ENCODE peak calls at places on chromosomes 4 and X, in nine cellular contexts. Z, K, H, L, N, P, A, M and B are unnamed samples.

GRCh38 chr4:170202721-170203120 is 113.0 kb upstream of the AADAT start:
- DNase-seq in H (no peak), N (no peak), K (no peak), M (peak), L (no peak), Z (no peak), P (no peak), A (no peak), B (no peak)

GRCh38 chr4:40046311-40046980 is 10.2 kb upstream of the N4BP2 start:
- DNase-seq in N (no peak), L (no peak), M (no peak), P (no peak), A (peak), K (peak), Z (peak), H (peak), B (no peak)

GRCh38 chrX:47278684-47279083 is 45.9 kb downstream of the USP11 start:
- DNase-seq in P (no peak), L (no peak), N (no peak), A (no peak), K (no peak), H (no peak), Z (no peak), M (no peak), B (no peak)

GRCh38 chrX:9166566-9166909 is 132.6 kb upstream of the FAM9B start:
- DNase-seq in L (no peak), N (no peak), Z (no peak), M (no peak), A (no peak), K (no peak), P (no peak), H (no peak), B (no peak)

GRCh38 chrX:71974916-71975315 is 64.3 kb downstream of the NHSL2 start:
- DNase-seq in H (no peak), L (no peak), N (no peak), K (no peak), Z (no peak), P (no peak), A (no peak), M (no peak), B (no peak)

GRCh38 chr4:128220286-128221235 is 67.1 kb downstream of the PGRMC2 start:
- DNase-seq in K (no peak), L (no peak), M (no peak), H (no peak), N (no peak), Z (no peak), A (peak), P (no peak), B (no peak)

GRCh38 chr4:121669163-121669550 is 27.6 kb downstream of the ANXA5 start:
- DNase-seq in M (no peak), N (no peak), P (no peak), A (no peak), L (no peak), K (no peak), H (no peak), Z (no peak), B (no peak)

GRCh38 chr4:184444953-184445309 is 29.4 kb downstream of the IRF2 start:
- DNase-seq in H (no peak), K (no peak), Z (peak), A (no peak), P (no peak), N (no peak), L (no peak), M (peak), B (no peak)

GRCh38 chr4:64022560-64022959 is 386.7 kb downstream of the TECRL start:
- DNase-seq in Z (no peak), A (no peak), M (no peak), N (no peak), K (no peak), L (no peak), P (no peak), H (no peak), B (no peak)

GRCh38 chr4:123649644-123650356 is 253.2 kb downstream of the SPRY1 start:
- DNase-seq in H (peak), L (no peak), N (no peak), Z (peak), P (peak), M (no peak), K (peak), A (no peak), B (no peak)

GRCh38 chrX:30673405-30673804 is 20.2 kb downstream of the GK start:
- DNase-seq in K (no peak), M (no peak), L (no peak), A (no peak), Z (no peak), H (no peak), N (no peak), P (no peak), B (no peak)

GRCh38 chr4:113294910-113295309 is 245.5 kb downstream of the ANK2 start:
- DNase-seq in Z (no peak), L (no peak), M (no peak), H (no peak), A (peak), K (no peak), N (no peak), P (no peak), B (no peak)

GRCh38 chr4:70601422-70602039 is 9.5 kb downstream of the AMBN start:
- DNase-seq in Z (peak), K (no peak), A (peak), P (no peak), H (peak), N (no peak), L (no peak), M (peak), B (no peak)

GRCh38 chrX:41014776-41015175 is 70.5 kb upstream of the USP9X start:
- DNase-seq in N (no peak), H (no peak), Z (no peak), L (no peak), M (no peak), P (no peak), K (no peak), A (no peak), B (no peak)

GRCh38 chr4:180296036-180296599 is 1947.1 kb upstream of the TENM3 start:
- DNase-seq in M (no peak), L (no peak), P (no peak), Z (no peak), N (no peak), A (no peak), H (no peak), K (no peak), B (no peak)

GRCh38 chr4:1974836-1975235 is 33.9 kb downstream of the NELFA start:
- DNase-seq in A (no peak), P (peak), K (no peak), H (peak), L (peak), M (no peak), Z (no peak), N (no peak), B (no peak)

GRCh38 chrX:7120578-7121219 is 26.8 kb upstream of the STS start:
- DNase-seq in K (peak), M (no peak), P (no peak), H (no peak), L (no peak), A (peak), Z (peak), N (no peak), B (no peak)

GRCh38 chr4:98421106-98421505 is 159.9 kb downstream of the RAP1GDS1 start:
- DNase-seq in K (no peak), A (no peak), P (no peak), L (no peak), H (no peak), Z (no peak), M (no peak), N (no peak), B (no peak)

GRCh38 chr4:8594097-8595038 is 1.8 kb downstream of the CPZ start:
- DNase-seq in P (no peak), K (peak), L (no peak), A (peak), M (peak), N (no peak), H (peak), Z (peak), B (no peak)

GRCh38 chr4:6873792-6874461 is 35.7 kb upstream of the TBC1D14 start:
- DNase-seq in N (peak), Z (peak), L (no peak), H (peak), A (peak), M (peak), K (peak), P (peak), B (no peak)
- TF ChIP-seq POLR2AphosphoS5 in N (no peak), Z (no peak), L (no peak), H (no peak), A (no peak), M (no peak), K (peak), P (no peak), B (peak)

DNA sequence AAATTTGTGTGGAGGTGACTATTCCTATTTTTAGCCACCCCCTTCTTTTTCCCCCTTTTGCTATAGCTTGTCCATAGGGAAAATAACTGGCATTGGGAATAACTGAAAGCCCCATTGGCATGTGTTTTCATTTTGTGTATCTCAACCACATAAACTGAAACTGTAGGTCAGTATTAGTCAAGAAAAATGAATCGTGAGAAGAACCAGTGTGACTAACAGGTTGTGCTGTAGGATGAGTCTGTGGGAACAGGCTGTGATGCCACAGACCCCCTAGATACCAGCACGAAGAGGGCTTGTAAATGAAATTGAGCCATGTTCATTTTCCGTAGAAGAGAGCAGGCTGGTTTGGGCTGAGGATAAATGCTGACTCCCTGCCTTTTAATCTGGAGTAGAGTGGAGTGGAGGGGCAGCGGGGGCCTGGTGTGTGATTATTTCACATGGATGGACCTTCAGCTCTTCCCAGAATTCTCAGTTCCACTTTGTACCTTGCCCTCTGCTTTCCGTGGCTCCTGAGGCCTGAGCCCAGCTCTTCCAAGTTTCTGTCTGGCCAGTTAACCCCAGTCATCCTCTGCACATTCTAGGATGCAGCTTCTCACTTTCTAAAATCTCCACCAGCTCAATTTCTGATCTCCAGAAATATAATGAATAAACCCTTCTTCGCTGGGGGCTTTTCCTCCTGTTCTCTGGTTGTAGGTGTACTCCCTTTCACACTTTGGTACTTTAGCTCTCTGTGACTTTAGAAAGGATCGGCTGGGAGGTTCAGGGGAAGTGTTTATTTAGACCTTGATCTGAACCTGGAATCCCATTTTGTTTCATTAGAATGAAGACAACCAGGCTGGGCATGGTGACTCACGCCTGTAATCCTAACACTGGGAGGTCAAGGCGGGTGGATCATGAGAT is 37.3 kb downstream of the DCUN1D4 start:
- DNase-seq in L (no peak), A (no peak), M (no peak), Z (no peak), K (no peak), H (no peak), N (no peak), P (no peak), B (no peak)
- TF ChIP-seq POLR2AphosphoS5 in L (no peak), A (no peak), M (no peak), Z (no peak), K (no peak), H (no peak), N (no peak), P (no peak), B (no peak)

GRCh38 chrX:153900806-153901752 is 3.4 kb upstream of the AVPR2 start:
- DNase-seq in K (no peak), H (peak), P (peak), A (peak), L (no peak), M (peak), Z (peak), N (no peak), B (no peak)
- TF ChIP-seq POLR2AphosphoS5 in K (no peak), H (no peak), P (no peak), A (no peak), L (no peak), M (peak), Z (no peak), N (no peak), B (peak)

DNA sequence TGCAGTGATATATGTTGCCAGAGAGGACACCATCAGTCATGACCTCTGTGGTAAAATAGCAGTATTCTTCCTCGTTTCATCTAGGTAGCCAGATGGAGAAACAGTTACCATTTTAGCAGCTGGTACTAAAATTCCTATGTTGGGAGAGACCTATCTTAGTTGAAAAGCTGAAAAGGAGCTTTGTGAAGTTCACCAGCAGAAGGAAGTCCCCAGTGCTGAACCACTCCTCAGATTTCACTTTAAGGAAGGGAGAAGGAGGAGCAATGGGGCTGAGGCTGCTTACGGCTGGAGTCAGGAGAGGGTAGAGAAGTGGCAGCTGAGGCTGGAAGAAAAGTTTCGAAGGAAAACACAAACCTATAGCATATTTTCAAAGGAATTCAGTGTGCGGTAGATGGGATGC is 103.7 kb downstream of the ATXN3L start:
- DNase-seq in Z (no peak), K (no peak), P (no peak), N (no peak), H (no peak), M (no peak), A (no peak), L (no peak), B (no peak)
- TF ChIP-seq POLR2AphosphoS5 in Z (no peak), K (no peak), P (no peak), N (no peak), H (no peak), M (no peak), A (no peak), L (no peak), B (no peak)